ENCODE peak calls at places on chromosome 22, in seven cellular contexts. V is AG09309; B is CD4-positive, CD25-positive, alpha-beta regulatory T cell; G is effector memory CD4-positive, alpha-beta T cell; J is aorta; S is uterus; W is mucosa of descending colon. X is an unnamed sample.

GRCh38 chr22:37623075-37624016 is 14.7 kb downstream of the GGA1 start:
- DNase-seq in B (peak; percentile 73), V (no peak), S (peak; percentile 70), W (peak; percentile 80), J (peak; percentile 90), G (peak; percentile 51), X (peak; percentile 84)

GRCh38 chr22:46974077-46974476 is 211.6 kb downstream of the TBC1D22A start:
- DNase-seq in B (no peak), J (no peak), S (no peak), G (no peak), W (no peak), V (no peak), X (no peak)

GRCh38 chr22:21009638-21010425 is 5.1 kb upstream of the P2RX6 start:
- DNase-seq in S (no peak), G (no peak), B (peak; percentile 38), W (no peak), J (no peak), V (no peak), X (no peak)

GRCh38 chr22:45291061-45291930 is 6.5 kb downstream of the UPK3A start:
- DNase-seq in B (no peak), W (no peak), S (no peak), G (no peak), J (no peak), V (no peak), X (no peak)

GRCh38 chr22:47390026-47390970 is 627.8 kb downstream of the TBC1D22A start:
- DNase-seq in W (no peak), V (no peak), B (no peak), J (peak; percentile 55), S (no peak), G (no peak), X (no peak)

GRCh38 chr22:38788417-38788816 is 5.5 kb downstream of the DNAL4 start:
- DNase-seq in J (no peak), S (peak; percentile 56), B (no peak), W (no peak), V (peak; percentile 80), G (no peak), X (no peak)

GRCh38 chr22:32618461-32619140 is 144.0 kb downstream of the FBXO7 start:
- DNase-seq in V (no peak), G (no peak), B (no peak), W (no peak), J (no peak), S (peak; percentile 89), X (no peak)

GRCh38 chr22:48103126-48103875 is 1340.9 kb downstream of the TBC1D22A start:
- DNase-seq in V (no peak), G (no peak), S (no peak), B (no peak), J (peak; percentile 34), W (no peak), X (no peak)

GRCh38 chr22:46076651-46077339 is 73.5 kb upstream of the PPARA start:
- DNase-seq in G (no peak), V (peak; percentile 61), J (peak; percentile 86), W (peak; percentile 50), S (peak; percentile 68), B (no peak), X (no peak)

GRCh38 chr22:47107431-47107830 is 345.0 kb downstream of the TBC1D22A start:
- DNase-seq in V (peak; percentile 52), S (no peak), B (no peak), G (no peak), J (no peak), W (no peak), X (no peak)

GRCh38 chr22:32844251-32844650 is 42.7 kb downstream of the TIMP3 start:
- DNase-seq in G (no peak), J (no peak), S (no peak), B (no peak), W (no peak), V (no peak), X (no peak)

GRCh38 chr22:48429621-48430020 is 1398.1 kb downstream of the BRD1 start:
- DNase-seq in G (no peak), J (peak; percentile 47), V (no peak), W (no peak), S (no peak), B (no peak), X (no peak)

GRCh38 chr22:46110215-46110614 is 40.1 kb upstream of the PPARA start:
- DNase-seq in B (no peak), V (no peak), G (no peak), W (no peak), J (no peak), S (peak; percentile 75), X (no peak)

GRCh38 chr22:46830001-46830715 is 67.7 kb downstream of the TBC1D22A start:
- DNase-seq in S (no peak), V (no peak), W (peak; percentile 45), G (no peak), J (peak; percentile 76), B (no peak), X (no peak)

GRCh38 chr22:22021160-22021750 is 38.7 kb upstream of the TOP3B start:
- DNase-seq in G (no peak), W (no peak), J (no peak), S (no peak), V (no peak), B (no peak), X (no peak)

GRCh38 chr22:46379301-46379930 is 43.9 kb downstream of the TRMU start:
- DNase-seq in S (no peak), B (no peak), G (no peak), V (no peak), W (peak; percentile 57), J (peak; percentile 70), X (no peak)

GRCh38 chr22:39820266-39820665 is 73.3 kb downstream of the ENTHD1 start:
- DNase-seq in V (peak; percentile 3), W (no peak), B (no peak), G (no peak), J (no peak), S (no peak), X (no peak)

GRCh38 chr22:45263790-45264269 is 20.9 kb upstream of the UPK3A start:
- DNase-seq in V (peak; percentile 61), W (peak; percentile 71), J (peak; percentile 87), G (no peak), S (peak; percentile 72), B (no peak), X (no peak)

GRCh38 chr22:45604239-45604711 is 67.4 kb upstream of the ATXN10 start:
- DNase-seq in S (no peak), J (no peak), V (peak; percentile 87), B (no peak), W (no peak), G (no peak), X (no peak)

GRCh38 chr22:32858957-32859356 is 57.5 kb downstream of the TIMP3 start:
- DNase-seq in V (no peak), G (no peak), W (no peak), J (no peak), B (no peak), S (no peak), X (no peak)

GRCh38 chr22:40728731-40729189 is 49.5 kb downstream of the MCHR1 start:
- DNase-seq in W (peak; percentile 67), V (no peak), S (no peak), J (no peak), G (peak; percentile 53), B (peak; percentile 88), X (peak; percentile 37)

GRCh38 chr22:46897246-46897623 is 134.8 kb downstream of the TBC1D22A start:
- DNase-seq in W (no peak), J (peak; percentile 42), G (no peak), V (no peak), B (no peak), S (no peak), X (no peak)

DNA sequence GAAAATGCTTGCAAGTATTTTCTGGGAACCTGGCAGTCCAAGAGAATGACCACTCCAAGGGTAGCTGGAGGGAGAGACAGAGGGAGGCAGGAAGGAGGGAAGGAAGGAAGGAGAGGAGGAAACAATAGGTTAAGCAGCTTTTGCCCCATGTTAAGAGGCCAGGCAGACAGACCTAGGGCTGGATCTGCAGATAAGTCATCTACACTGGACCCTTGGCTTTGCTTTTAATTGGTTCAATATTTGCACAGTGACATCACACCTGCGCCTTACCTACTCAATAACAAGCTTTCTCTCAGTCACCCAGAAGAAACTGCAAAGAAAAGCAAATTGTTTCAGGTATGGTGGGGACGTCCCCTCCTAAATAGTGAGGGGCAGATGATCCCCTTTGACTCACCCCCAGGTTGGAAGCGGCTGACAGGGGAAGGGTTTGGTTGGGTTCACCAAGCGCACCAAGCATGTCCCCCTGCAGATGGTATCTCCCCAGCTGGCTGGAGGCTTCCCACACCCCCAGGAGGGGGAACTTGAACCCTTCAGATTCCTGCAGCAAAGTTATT is 24.3 kb downstream of the MYH9 start:
- DNase-seq in B (no peak), J (no peak), S (no peak), W (peak; percentile 48), V (no peak), G (no peak), X (no peak)
- H3K4me3 ChIP-seq in B (peak overlapping the region; percentile 73), J (no peak overlapping the region), S (no peak overlapping the region), W (no peak overlapping the region), V (no peak overlapping the region), G (no peak overlapping the region), X (no peak overlapping the region)

DNA sequence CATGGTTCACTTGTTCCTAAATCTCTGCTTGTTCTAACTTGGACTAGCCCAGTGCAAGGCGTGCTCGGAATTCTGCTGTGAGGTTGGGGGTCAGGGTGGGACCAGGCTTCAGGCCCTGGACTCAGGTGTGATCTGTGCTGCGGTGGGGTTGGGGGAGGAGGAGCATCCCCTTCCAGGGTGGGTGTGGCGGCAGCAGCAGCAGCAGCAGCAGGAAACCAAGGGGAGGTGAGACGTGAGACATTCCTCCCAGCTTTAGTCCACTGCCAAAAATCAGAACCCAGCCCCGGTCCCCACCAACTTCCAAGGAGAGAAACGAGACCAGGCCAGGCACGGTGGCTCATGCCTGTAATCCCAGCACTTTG is 31.8 kb downstream of the A4GALT start:
- DNase-seq in S (no peak), W (peak; percentile 55), J (no peak), V (no peak), B (no peak), G (no peak), X (no peak)
- H3K4me3 ChIP-seq in S (no peak overlapping the region), W (no peak overlapping the region), J (no peak overlapping the region), V (no peak overlapping the region), B (no peak overlapping the region), G (no peak overlapping the region), X (no peak overlapping the region)

GRCh38 chr22:44181912-44182590 is 1.3 kb downstream of the PARVG start:
- DNase-seq in S (no peak), G (no peak), W (no peak), V (no peak), B (no peak), J (no peak), X (no peak)
- H3K4me3 ChIP-seq in S (no peak overlapping the region), G (peak overlapping the region; percentile 85), W (no peak overlapping the region), V (no peak overlapping the region), B (peak overlapping the region; percentile 77), J (no peak overlapping the region), X (peak overlapping the region; percentile 83)

GRCh38 chr22:30307026-30307574 is 17.8 kb upstream of the CASTOR1 start:
- DNase-seq in B (peak; percentile 46), V (no peak), J (no peak), W (no peak), S (no peak), G (no peak), X (no peak)

GRCh38 chr22:30306629-30307016 is 17.3 kb upstream of the CASTOR1 start:
- DNase-seq in V (no peak), S (no peak), G (no peak), J (no peak), B (no peak), W (no peak), X (no peak)

GRCh38 chr22:30305906-30306628 is 16.8 kb upstream of the CASTOR1 start:
- DNase-seq in B (peak; percentile 89), G (no peak), W (no peak), S (no peak), V (no peak), J (no peak), X (no peak)

GRCh38 chr22:30304495-30305244 is 15.4 kb upstream of the CASTOR1 start:
- DNase-seq in S (peak; percentile 46), W (peak; percentile 73), J (peak; percentile 86), G (no peak), B (no peak), V (no peak), X (no peak)

GRCh38 chr22:30305519-30305905 is 16.2 kb upstream of the CASTOR1 start:
- DNase-seq in V (no peak), W (peak; percentile 85), S (peak; percentile 73), J (no peak), G (no peak), B (peak; percentile 92), X (peak; percentile 75)
- H3K4me3 ChIP-seq in V (no peak overlapping the region), W (no peak overlapping the region), S (no peak overlapping the region), J (no peak overlapping the region), G (peak overlapping the region; percentile 33), B (peak overlapping the region; percentile 80), X (peak overlapping the region; percentile 51)